ENCODE peak calls at places on chromosomes 2 and 18, in six cellular contexts. B is HFFc6, R is nephron progenitor cell, S is Peyer's patch, H is PC-3, Q is AG10803. I is an unnamed sample.

GRCh38 chr2:202269585-202269984 is 4.0 kb downstream of the NOP58 start:
- DNase-seq in B (no peak), R (no peak), S (no peak), H (no peak), Q (peak; percentile 34), I (no peak)

GRCh38 chr2:235639387-235639786 is 145.5 kb downstream of the AGAP1 start:
- DNase-seq in B (peak; percentile 93), R (no peak), S (no peak), H (no peak), Q (peak; percentile 95), I (peak; percentile 92)

GRCh38 chr18:79383388-79384056 is 12.2 kb upstream of the NFATC1 start:
- DNase-seq in B (no peak), R (no peak), S (peak; percentile 48), H (no peak), Q (no peak), I (no peak)

GRCh38 chr2:9952856-9953503 is 1.5 kb downstream of the GRHL1 start:
- DNase-seq in B (no peak), R (no peak), S (no peak), H (peak; percentile 37), Q (no peak), I (no peak)

GRCh38 chr2:195318440-195319111 is 338.4 kb upstream of the SLC39A10 start:
- DNase-seq in B (peak; percentile 36), R (peak; percentile 35), S (no peak), H (peak; percentile 67), Q (peak; percentile 34), I (no peak)

GRCh38 chr2:108591163-108591562 is 56.9 kb downstream of the LIMS1 start:
- DNase-seq in B (no peak), R (no peak), S (no peak), H (no peak), Q (no peak), I (no peak)

GRCh38 chr2:69225933-69226332 is 161.1 kb downstream of the GFPT1 start:
- DNase-seq in B (no peak), R (no peak), S (no peak), H (no peak), Q (peak; percentile 70), I (no peak)

GRCh38 chr2:237574894-237575868 is 8.8 kb downstream of the PRLH start:
- DNase-seq in B (no peak), R (no peak), S (peak; percentile 52), H (peak; percentile 88), Q (no peak), I (no peak)

GRCh38 chr2:232951891-232952290 is 61.2 kb downstream of the NGEF start:
- DNase-seq in B (no peak), R (peak; percentile 26), S (no peak), H (peak; percentile 65), Q (no peak), I (no peak)

GRCh38 chr18:45006934-45007333 is 326.2 kb downstream of the SETBP1 start:
- DNase-seq in B (peak; percentile 22), R (no peak), S (no peak), H (no peak), Q (no peak), I (no peak)

GRCh38 chr2:233532971-233533370 is 33.6 kb downstream of the USP40 start:
- DNase-seq in B (no peak), R (no peak), S (no peak), H (no peak), Q (no peak), I (no peak)

GRCh38 chr18:5066380-5066977 is 130.6 kb downstream of the AKAIN1 start:
- DNase-seq in B (no peak), R (no peak), S (no peak), H (no peak), Q (no peak), I (no peak)

GRCh38 chr2:217120429-217120828 is 260.6 kb upstream of the TNP1 start:
- DNase-seq in B (no peak), R (no peak), S (no peak), H (no peak), Q (no peak), I (no peak)

GRCh38 chr2:100934504-100935371 is 67.4 kb upstream of the RPL31 start:
- DNase-seq in B (no peak), R (no peak), S (no peak), H (no peak), Q (no peak), I (no peak)

GRCh38 chr2:14288016-14288415 is 344.5 kb upstream of the LRATD1 start:
- DNase-seq in B (no peak), R (no peak), S (no peak), H (peak; percentile 78), Q (no peak), I (no peak)

GRCh38 chr18:8705280-8705940 is at the start of gene MTCL1:
- DNase-seq in B (peak; percentile 53), R (peak; percentile 57), S (peak; percentile 67), H (peak; percentile 57), Q (peak; percentile 61), I (no peak)

GRCh38 chr2:219362524-219363164 is 25.1 kb downstream of the DNPEP start:
- DNase-seq in B (peak; percentile 97), R (no peak), S (no peak), H (peak; percentile 92), Q (peak; percentile 98), I (peak; percentile 58)

GRCh38 chr2:165016772-165017411 is 61.6 kb upstream of the SLC38A11 start:
- DNase-seq in B (peak; percentile 50), R (peak; percentile 33), S (no peak), H (peak; percentile 64), Q (peak; percentile 47), I (no peak)

GRCh38 chr2:81206216-81206615 is 901.7 kb upstream of the LRRTM1 start:
- DNase-seq in B (no peak), R (no peak), S (no peak), H (peak; percentile 60), Q (no peak), I (no peak)

GRCh38 chr2:133553251-133553650 is 15.0 kb downstream of the NCKAP5 start:
- DNase-seq in B (no peak), R (no peak), S (no peak), H (no peak), Q (peak; percentile 56), I (no peak)

GRCh38 chr2:204989877-204990276 is 444.6 kb downstream of the PARD3B start:
- DNase-seq in B (no peak), R (no peak), S (no peak), H (no peak), Q (no peak), I (no peak)

GRCh38 chr2:144519934-144520717 is at the start of gene ZEB2:
- DNase-seq in B (peak; percentile 89), R (peak; percentile 55), S (no peak), H (peak; percentile 50), Q (peak; percentile 90), I (no peak)

GRCh38 chr2:231683292-231683898 is 24.9 kb upstream of the PTMA start:
- DNase-seq in B (no peak), R (no peak), S (no peak), H (no peak), Q (no peak), I (no peak)

GRCh38 chr2:120431386-120432292 is 85.7 kb downstream of the INHBB start:
- DNase-seq in B (no peak), R (no peak), S (no peak), H (no peak), Q (no peak), I (no peak)

GRCh38 chr18:62741584-62741983 is 26.2 kb downstream of the PHLPP1 start:
- DNase-seq in B (no peak), R (no peak), S (no peak), H (no peak), Q (no peak), I (no peak)

GRCh38 chr18:58080516-58080915 is 36.5 kb downstream of the NEDD4L start:
- DNase-seq in B (no peak), R (no peak), S (no peak), H (no peak), Q (no peak), I (no peak)

GRCh38 chr18:56445422-56445821 is 193.0 kb downstream of the TXNL1 start:
- DNase-seq in B (no peak), R (no peak), S (no peak), H (no peak), Q (no peak), I (no peak)

GRCh38 chr2:113886479-113887383 is 3.2 kb upstream of the ACTR3 start:
- DNase-seq in B (peak; percentile 90), R (no peak), S (no peak), H (peak; percentile 93), Q (peak; percentile 92), I (no peak)

GRCh38 chr2:96594701-96595152 is 43.4 kb downstream of the KANSL3 start:
- DNase-seq in B (no peak), R (no peak), S (no peak), H (no peak), Q (no peak), I (no peak)

GRCh38 chr2:118148809-118149208 is 60.5 kb downstream of the INSIG2 start:
- DNase-seq in B (no peak), R (no peak), S (no peak), H (no peak), Q (peak; percentile 59), I (no peak)
- TF ChIP-seq CTCF in B (no peak), R (no peak), S (peak; percentile 73), H (no peak), Q (peak; percentile 60), I (no peak)

GRCh38 chr18:26840965-26841364 is 24.5 kb downstream of the AQP4 start:
- DNase-seq in B (no peak), R (no peak), S (no peak), H (no peak), Q (no peak), I (no peak)
- TF ChIP-seq CTCF in B (no peak), R (no peak), S (no peak), H (no peak), Q (no peak), I (no peak)

GRCh38 chr2:214311031-214311533 is 99.8 kb upstream of the VWC2L start:
- DNase-seq in B (no peak), R (no peak), S (no peak), H (no peak), Q (no peak), I (no peak)

GRCh38 chr2:214320211-214320610 is 90.6 kb upstream of the VWC2L start:
- DNase-seq in B (no peak), R (no peak), S (no peak), H (peak; percentile 24), Q (no peak), I (no peak)

GRCh38 chr2:214310319-214310718 is 100.5 kb upstream of the VWC2L start:
- DNase-seq in B (no peak), R (no peak), S (no peak), H (peak; percentile 33), Q (no peak), I (no peak)

GRCh38 chr2:214311931-214312749 is 98.7 kb upstream of the VWC2L start:
- DNase-seq in B (no peak), R (no peak), S (no peak), H (peak; percentile 62), Q (no peak), I (no peak)

GRCh38 chr2:214315324-214315723 is 95.5 kb upstream of the VWC2L start:
- DNase-seq in B (no peak), R (no peak), S (no peak), H (no peak), Q (no peak), I (no peak)
- TF ChIP-seq CTCF in B (no peak), R (no peak), S (no peak), H (no peak), Q (no peak), I (no peak)

DNA sequence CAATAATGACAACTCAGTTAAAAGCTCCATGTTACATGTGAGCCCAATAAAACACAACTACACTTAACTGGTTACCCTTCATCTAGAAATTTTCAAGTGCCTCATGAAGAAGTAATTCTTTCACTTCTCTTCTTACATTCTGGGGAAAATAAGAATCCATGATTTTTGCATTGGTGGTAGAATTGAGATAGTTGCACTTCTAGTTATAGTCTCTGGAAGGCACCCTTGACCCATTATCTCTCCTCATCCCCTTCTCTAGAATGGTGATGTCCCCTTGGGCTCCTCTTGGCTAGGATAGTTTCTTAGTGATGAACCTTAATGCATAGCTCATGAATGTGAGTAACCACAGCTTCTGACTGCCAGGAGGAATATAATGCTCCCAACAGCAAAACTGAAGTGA is 3.6 kb downstream of the LGALSL start:
- DNase-seq in B (no peak), R (no peak), S (no peak), H (no peak), Q (no peak), I (no peak)
- TF ChIP-seq CTCF in B (no peak), R (no peak), S (peak; percentile 11), H (no peak), Q (no peak), I (no peak)